ENCODE peak calls at places on chromosomes 12 and 14, in five cellular contexts. K is transverse colon, F is spleen, L is suprapubic skin, S is stomach. I is an unnamed sample.

GRCh38 chr14:96189288-96189711 is 15.3 kb upstream of the BDKRB2 start:
- DNase-seq in K (no peak), F (no peak), L (no peak), S (no peak), I (no peak)

GRCh38 chr14:93742761-93743160 is 45.5 kb downstream of the PRIMA1 start:
- DNase-seq in K (no peak), F (no peak), L (no peak), S (no peak), I (no peak)

GRCh38 chr12:102054345-102054744 is 7.4 kb downstream of the WASHC3 start:
- DNase-seq in K (no peak), F (no peak), L (no peak), S (no peak), I (no peak)

GRCh38 chr14:49971156-49972141 is 78.6 kb downstream of the ARF6 start:
- DNase-seq in K (peak), F (no peak), L (no peak), S (no peak), I (no peak)

GRCh38 chr12:111268738-111269572 is 99.9 kb downstream of the PHETA1 start:
- DNase-seq in K (no peak), F (no peak), L (no peak), S (no peak), I (no peak)

GRCh38 chr14:56059054-56059453 is 59.2 kb upstream of the PELI2 start:
- DNase-seq in K (no peak), F (no peak), L (no peak), S (no peak), I (no peak)

GRCh38 chr12:4825139-4825858 is 84.4 kb upstream of the KCNA1 start:
- DNase-seq in K (no peak), F (no peak), L (no peak), S (no peak), I (no peak)

GRCh38 chr14:99806040-99806439 is 12.8 kb downstream of the EML1 start:
- DNase-seq in K (no peak), F (no peak), L (no peak), S (no peak), I (no peak)

GRCh38 chr12:98110516-98110915 is 404.9 kb upstream of the TMPO start:
- DNase-seq in K (no peak), F (no peak), L (no peak), S (no peak), I (no peak)

GRCh38 chr12:81330480-81330879 is 252.6 kb downstream of the ACSS3 start:
- DNase-seq in K (no peak), F (no peak), L (no peak), S (no peak), I (no peak)

GRCh38 chr14:88321692-88322504 is 1.2 kb downstream of the KCNK10 start:
- DNase-seq in K (no peak), F (no peak), L (no peak), S (no peak), I (no peak)

GRCh38 chr12:51911788-51912711 is 4.7 kb downstream of the ACVRL1 start:
- DNase-seq in K (peak), F (no peak), L (peak), S (no peak), I (no peak)

GRCh38 chr14:31326111-31326510 is 94.2 kb downstream of the HEATR5A start:
- DNase-seq in K (no peak), F (no peak), L (no peak), S (no peak), I (no peak)

GRCh38 chr14:61768240-61768639 is 6.0 kb downstream of the SNAPC1 start:
- DNase-seq in K (no peak), F (no peak), L (no peak), S (no peak), I (no peak)

GRCh38 chr12:80720516-80720915 is 3.8 kb downstream of the MYF5 start:
- DNase-seq in K (no peak), F (no peak), L (no peak), S (no peak), I (no peak)

DNA sequence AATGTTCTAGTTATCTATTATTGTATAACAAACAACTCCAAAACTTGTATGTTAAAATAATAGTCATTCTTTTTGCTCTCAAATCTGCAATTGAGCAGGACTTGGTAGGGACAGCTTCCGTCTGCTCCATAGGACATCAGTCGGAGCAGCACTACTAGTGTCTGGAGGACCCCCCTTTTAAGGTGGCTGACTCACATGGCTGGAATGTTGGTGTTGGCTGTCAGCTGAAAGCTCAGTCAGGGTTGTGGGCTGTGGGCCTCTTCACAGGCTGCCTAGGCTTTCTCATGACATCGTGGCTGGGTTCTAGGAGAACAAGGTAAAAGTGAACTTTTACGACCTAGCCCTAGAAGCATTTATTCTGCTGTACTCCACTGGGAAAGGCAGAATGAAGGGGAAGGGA is 160.6 kb downstream of the ANO4 start:
- DNase-seq in K (no peak), F (no peak), L (no peak), S (no peak), I (no peak)
- H3K4me3 ChIP-seq in K (no peak), F (no peak), L (no peak), S (no peak), I (no peak)

DNA sequence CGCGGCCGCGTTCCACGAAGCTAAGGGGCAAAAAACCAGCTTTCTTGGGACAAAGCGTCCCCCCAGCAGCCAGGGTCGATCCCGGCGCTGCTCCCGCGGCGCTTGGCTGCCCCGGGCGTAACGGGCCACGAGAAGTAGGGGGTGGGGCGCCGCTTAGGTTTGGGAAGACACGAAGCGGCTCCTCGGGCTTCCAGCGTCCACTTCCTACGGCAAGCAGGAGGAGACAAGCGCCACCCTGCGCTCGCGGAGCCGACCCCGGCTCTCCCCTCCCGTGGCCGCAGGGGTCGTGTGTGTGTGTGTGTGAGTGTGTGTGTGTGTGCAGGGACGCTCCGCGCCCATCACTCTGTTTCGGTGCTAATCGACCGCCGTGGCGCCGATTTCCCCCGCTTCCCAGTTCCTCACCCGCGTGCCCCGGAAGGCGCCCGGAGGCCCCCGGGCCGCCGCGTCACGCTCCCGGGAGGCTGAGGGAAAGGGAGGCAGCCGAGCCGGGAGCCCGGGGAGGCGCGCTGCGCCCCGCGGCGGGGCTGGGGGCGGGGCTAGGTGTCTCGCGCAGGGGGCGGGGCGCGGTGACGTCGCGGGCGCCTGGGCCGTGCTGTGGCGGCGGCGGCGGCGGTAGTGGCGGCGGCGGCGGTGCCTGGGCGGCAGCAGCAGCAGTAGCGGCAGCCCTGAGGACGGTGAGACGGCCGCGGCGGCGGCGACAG is at the start of gene ERC1:
- DNase-seq in K (peak), F (peak), L (peak), S (peak), I (no peak)
- TF ChIP-seq POLR2AphosphoS5 in K (peak), F (peak), L (no peak), S (peak), I (peak)

GRCh38 chr14:106691601-106692291 is 1165.4 kb downstream of the TMEM121 start:
- DNase-seq in K (peak), F (peak), L (peak), S (peak), I (no peak)
- H3K4me3 ChIP-seq in K (no peak), F (no peak), L (no peak), S (no peak), I (no peak)

DNA sequence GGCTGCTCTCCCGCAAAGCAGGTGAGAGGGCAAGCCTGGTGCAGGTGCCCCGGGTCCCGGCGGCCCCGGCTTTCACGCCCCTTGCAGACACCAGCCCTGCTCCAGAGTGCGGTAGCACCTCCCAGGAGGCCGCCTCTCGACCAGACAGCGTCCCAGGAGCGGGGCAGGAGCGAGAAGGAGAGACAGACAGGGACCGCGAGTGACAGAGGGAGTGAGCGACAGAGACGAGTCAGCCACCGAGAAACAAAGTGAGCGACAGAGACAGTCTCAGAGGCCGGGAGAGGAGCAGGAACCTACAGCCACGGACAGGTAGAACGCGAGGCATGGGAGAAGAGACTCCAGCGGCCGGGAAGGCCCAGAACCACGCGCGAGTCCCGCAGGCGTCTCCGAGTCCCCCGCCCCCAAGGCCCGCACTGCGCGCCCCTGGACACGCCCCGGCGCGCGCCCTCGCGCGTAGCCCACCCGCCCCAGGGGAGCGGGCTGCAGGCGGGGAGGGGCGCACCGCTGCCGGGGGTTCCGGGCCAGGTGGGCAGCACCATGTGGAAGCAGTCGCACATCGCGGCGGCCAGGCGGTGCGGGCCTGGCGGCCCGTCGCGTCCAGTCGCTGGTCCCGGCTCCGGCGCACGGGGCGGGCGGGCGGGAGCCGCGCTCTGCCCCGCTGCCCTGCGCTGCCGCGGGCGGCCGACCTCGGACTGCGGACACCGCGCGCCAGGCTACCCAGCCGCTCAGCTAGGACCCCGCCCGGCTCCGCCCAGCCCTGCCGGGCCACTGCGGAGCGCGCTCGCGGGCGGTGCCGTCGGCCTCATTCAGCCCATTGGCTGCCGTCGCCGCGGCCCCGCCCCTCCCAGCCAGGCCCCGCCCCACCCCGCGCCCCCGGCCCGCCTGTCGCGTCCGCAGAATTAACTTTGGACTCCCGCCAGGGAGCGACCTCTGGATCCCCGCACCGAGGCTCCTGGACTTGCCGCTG is at the start of gene AHNAK2:
- DNase-seq in K (peak), F (peak), L (peak), S (peak), I (no peak)
- TF ChIP-seq POLR2AphosphoS5 in K (peak), F (peak), L (no peak), S (no peak), I (no peak)

I was measured in SK-N-MC.